ENCODE peak calls at places on chromosomes 6 and 20, in five cellular contexts. J is foreskin fibroblast, E is neural progenitor cell, S is fibroblast of the aortic adventitia, K is fibroblast of lung. G is an unnamed sample.
A peak's percentile ranks its signal among the peaks of the same experiment; 100 is the strongest.

GRCh38 chr20:59075934-59076508 is 33.4 kb upstream of the PRELID3B start:
- DNase-seq in J (no peak), E (no peak), S (no peak), K (no peak), G (no peak)

GRCh38 chr6:93779086-93779858 is 359.9 kb upstream of the EPHA7 start:
- DNase-seq in J (peak; percentile 36), E (peak; percentile 71), S (peak; percentile 85), K (peak; percentile 48), G (no peak)

GRCh38 chr20:22509090-22509938 is 75.1 kb downstream of the FOXA2 start:
- DNase-seq in J (no peak), E (no peak), S (no peak), K (no peak), G (no peak)

GRCh38 chr6:157098999-157099398 is 224.3 kb downstream of the TMEM242 start:
- DNase-seq in J (no peak), E (no peak), S (no peak), K (no peak), G (no peak)

GRCh38 chr6:118776607-118777549 is 117.1 kb upstream of the ASF1A start:
- DNase-seq in J (peak; percentile 67), E (peak; percentile 61), S (peak; percentile 90), K (peak; percentile 85), G (no peak)

GRCh38 chr6:43668151-43669028 is 19.2 kb downstream of the MRPS18A start:
- DNase-seq in J (peak; percentile 49), E (peak; percentile 80), S (peak; percentile 39), K (peak; percentile 54), G (peak; percentile 43)

GRCh38 chr20:2756056-2756611 is 44.3 kb downstream of the CPXM1 start:
- DNase-seq in J (peak; percentile 20), E (peak; percentile 91), S (peak; percentile 65), K (peak; percentile 53), G (no peak)

GRCh38 chr20:6074784-6075183 is 20.9 kb upstream of the LRRN4 start:
- DNase-seq in J (no peak), E (no peak), S (no peak), K (no peak), G (no peak)

GRCh38 chr6:7893342-7893741 is 17.2 kb downstream of the TXNDC5 start:
- DNase-seq in J (no peak), E (no peak), S (no peak), K (no peak), G (no peak)

GRCh38 chr6:1053587-1053986 is 258.3 kb upstream of the FOXQ1 start:
- DNase-seq in J (no peak), E (no peak), S (no peak), K (no peak), G (no peak)

GRCh38 chr6:109358204-109358603 is 24.1 kb downstream of the CD164 start:
- DNase-seq in J (no peak), E (no peak), S (no peak), K (no peak), G (no peak)

GRCh38 chr6:72616406-72617015 is 5.4 kb upstream of the KCNQ5 start:
- DNase-seq in J (peak; percentile 17), E (peak; percentile 44), S (peak; percentile 77), K (peak; percentile 73), G (no peak)

GRCh38 chr20:7505835-7506221 is 434.4 kb downstream of the HAO1 start:
- DNase-seq in J (no peak), E (no peak), S (no peak), K (no peak), G (no peak)

GRCh38 chr6:90039911-90040310 is 145.6 kb downstream of the GJA10 start:
- DNase-seq in J (no peak), E (no peak), S (no peak), K (peak; percentile 23), G (no peak)

GRCh38 chr6:154487367-154488275 is 22.9 kb downstream of the CNKSR3 start:
- DNase-seq in J (no peak), E (no peak), S (no peak), K (no peak), G (no peak)
- TF ChIP-seq CTCF in J (no peak), E (no peak), S (no peak), K (no peak), G (no peak)

GRCh38 chr20:19212524-19213502 is at the start of gene SLC24A3:
- DNase-seq in J (no peak), E (peak; percentile 91), S (no peak), K (peak; percentile 31), G (no peak)
- TF ChIP-seq CTCF in J (no peak), E (peak; percentile 59), S (no peak), K (no peak), G (no peak)

GRCh38 chr6:13924146-13924948 is 405 bp upstream of the RNF182 start:
- DNase-seq in J (peak; percentile 35), E (peak; percentile 92), S (peak; percentile 38), K (peak; percentile 68), G (peak; percentile 46)

GRCh38 chr6:13924949-13925881 is at the start of gene RNF182:
- DNase-seq in J (no peak), E (peak; percentile 34), S (no peak), K (peak; percentile 6), G (no peak)

GRCh38 chr6:13929196-13929595 is 4.4 kb downstream of the RNF182 start:
- DNase-seq in J (no peak), E (no peak), S (no peak), K (no peak), G (no peak)

GRCh38 chr6:13926378-13926777 is 1.6 kb downstream of the RNF182 start:
- DNase-seq in J (no peak), E (no peak), S (no peak), K (no peak), G (no peak)

DNA sequence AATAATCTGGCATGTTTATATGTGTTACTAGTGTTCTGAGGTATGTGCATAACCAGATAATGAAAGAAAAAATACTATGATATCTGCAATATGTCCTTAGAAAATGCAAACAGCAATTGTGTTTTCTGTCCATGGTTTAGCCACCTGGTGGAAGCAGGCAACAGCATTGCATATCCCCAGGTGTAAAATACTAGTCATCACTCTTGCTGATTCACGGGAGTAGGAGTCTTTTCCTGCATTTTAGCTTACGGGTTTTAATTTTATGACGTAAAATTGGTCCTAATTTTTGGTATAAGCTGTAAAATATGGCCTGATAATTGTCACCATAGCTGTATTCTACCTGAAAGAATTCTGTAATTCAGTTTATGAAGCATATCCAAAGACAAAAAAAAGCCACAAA is 2.5 kb downstream of the RNF182 start:
- DNase-seq in J (no peak), E (no peak), S (no peak), K (no peak), G (no peak)
- TF ChIP-seq CTCF in J (no peak), E (no peak), S (no peak), K (no peak), G (no peak)

GRCh38 chr6:155377061-155377460 is 62.8 kb upstream of the TFB1M start:
- DNase-seq in J (peak; percentile 78), E (no peak), S (peak; percentile 88), K (peak; percentile 39), G (no peak)
- TF ChIP-seq CTCF in J (no peak), E (no peak), S (no peak), K (no peak), G (no peak)

DNA sequence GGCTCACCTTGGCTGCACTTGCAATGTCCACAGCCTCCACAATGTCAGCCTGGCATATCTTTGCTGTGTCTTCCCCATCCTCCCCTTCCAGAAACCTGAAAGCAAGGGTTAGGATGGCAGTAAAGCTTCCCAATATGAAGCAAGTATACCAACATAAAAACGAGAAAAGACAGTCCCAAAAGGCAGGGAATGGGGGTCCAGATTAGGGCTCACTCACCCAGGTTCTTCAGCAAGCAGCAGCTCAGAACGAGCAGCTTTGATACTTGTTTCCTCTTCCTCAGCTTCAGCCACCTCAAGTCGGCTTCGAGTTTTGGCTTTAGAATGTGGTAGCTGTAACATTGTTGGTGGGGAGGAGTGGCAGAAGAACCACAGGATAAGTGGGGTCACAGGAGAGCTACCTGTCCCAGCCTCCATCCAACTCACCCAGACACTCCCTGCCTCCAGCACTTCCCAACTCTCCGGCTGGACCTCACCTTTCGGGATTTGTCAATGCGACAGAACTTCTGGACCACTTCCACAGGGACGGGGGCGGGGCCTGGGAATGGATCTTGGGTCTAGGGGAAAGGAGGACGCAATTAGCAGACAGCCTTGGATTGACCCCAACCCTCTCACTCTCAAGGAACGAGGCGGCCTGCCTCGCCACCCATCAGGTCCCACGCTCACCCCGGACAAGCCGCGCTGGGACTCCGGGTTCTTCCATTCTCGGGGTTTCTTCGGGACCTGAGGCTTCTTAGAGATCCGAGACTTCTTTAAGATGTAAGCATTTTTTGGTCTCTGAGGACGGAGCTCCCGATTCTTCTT is 698 bp downstream of the WDR46 start:
- DNase-seq in J (no peak), E (no peak), S (no peak), K (no peak), G (no peak)
- TF ChIP-seq CTCF in J (no peak), E (no peak), S (no peak), K (no peak), G (no peak)

DNA sequence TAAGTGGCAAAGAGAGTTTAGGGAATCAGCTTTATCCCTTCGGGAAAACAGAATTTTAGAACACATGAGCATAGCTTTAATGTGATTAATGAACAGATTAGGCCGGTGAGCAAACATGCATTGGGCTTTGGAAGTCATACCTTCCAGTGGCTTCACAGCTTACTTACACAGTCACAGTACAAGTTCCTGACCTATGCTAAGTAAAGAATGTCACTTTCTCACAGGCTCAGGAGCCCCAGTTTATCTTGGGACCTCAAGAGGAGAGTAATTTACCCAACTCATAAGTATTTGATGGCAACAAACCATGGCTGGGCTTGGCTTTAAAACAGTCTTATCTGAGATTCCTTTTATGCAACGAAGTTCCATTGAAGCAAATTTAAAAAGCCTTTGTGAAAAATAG is 195.9 kb downstream of the AKAP7 start:
- DNase-seq in J (no peak), E (no peak), S (peak; percentile 12), K (no peak), G (no peak)
- TF ChIP-seq CTCF in J (no peak), E (no peak), S (no peak), K (no peak), G (no peak)

G was measured in activated B cell treated with CpG ODN at 0.5 μM for 24 hours.